ENCODE peak calls at places on chromosome 7, in five cellular contexts. P, T, R, K and Y are unnamed samples.

GRCh38 chr7:16417958-16418357 is 3.4 kb downstream of the CRPPA start:
- DNase-seq in P (no peak), T (no peak), R (no peak), K (no peak), Y (no peak)

GRCh38 chr7:56206420-56206819 is 90.2 kb upstream of the NUPR2 start:
- DNase-seq in P (no peak), T (no peak), R (no peak), K (no peak), Y (no peak)

GRCh38 chr7:144019457-144019856 is 19.3 kb downstream of the OR6B1 start:
- DNase-seq in P (no peak), T (no peak), R (no peak), K (peak; percentile 5), Y (no peak)

GRCh38 chr7:64614812-64615211 is 51.1 kb upstream of the ZNF107 start:
- DNase-seq in P (no peak), T (no peak), R (no peak), K (no peak), Y (no peak)

GRCh38 chr7:159107052-159107892 is 37.4 kb downstream of the VIPR2 start:
- DNase-seq in P (no peak), T (no peak), R (no peak), K (no peak), Y (no peak)

GRCh38 chr7:130409067-130409721 is 28.9 kb downstream of the CPA1 start:
- DNase-seq in P (peak; percentile 31), T (no peak), R (no peak), K (no peak), Y (no peak)

GRCh38 chr7:150428671-150429451 is 21.6 kb upstream of the GIMAP8 start:
- DNase-seq in P (no peak), T (no peak), R (no peak), K (peak; percentile 43), Y (no peak)

GRCh38 chr7:47266131-47266706 is 315.7 kb downstream of the TNS3 start:
- DNase-seq in P (peak; percentile 39), T (peak; percentile 63), R (no peak), K (peak; percentile 76), Y (peak; percentile 44)

GRCh38 chr7:111560773-111561658 is 1.3 kb downstream of the IMMP2L start:
- DNase-seq in P (no peak), T (no peak), R (no peak), K (no peak), Y (no peak)

GRCh38 chr7:191105-192034 is 1.0 kb upstream of the FAM20C start:
- DNase-seq in P (no peak), T (no peak), R (no peak), K (peak; percentile 82), Y (no peak)

GRCh38 chr7:36217211-36217960 is 64.3 kb downstream of the EEPD1 start:
- DNase-seq in P (no peak), T (no peak), R (no peak), K (no peak), Y (no peak)

GRCh38 chr7:102202556-102202955 is 84.1 kb upstream of the SH2B2 start:
- DNase-seq in P (no peak), T (no peak), R (no peak), K (no peak), Y (no peak)

GRCh38 chr7:14389052-14389988 is 399.9 kb upstream of the ETV1 start:
- DNase-seq in P (no peak), T (no peak), R (no peak), K (no peak), Y (no peak)

GRCh38 chr7:100914879-100915442 is 19.3 kb upstream of the ACHE start:
- DNase-seq in P (no peak), T (no peak), R (no peak), K (no peak), Y (no peak)

GRCh38 chr7:127107601-127108007 is 145.1 kb downstream of the GRM8 start:
- DNase-seq in P (peak; percentile 41), T (peak; percentile 36), R (no peak), K (peak; percentile 11), Y (no peak)

GRCh38 chr7:110891197-110891596 is 199.7 kb upstream of the LRRN3 start:
- DNase-seq in P (no peak), T (no peak), R (no peak), K (no peak), Y (no peak)

GRCh38 chr7:25731881-25732240 is 420.1 kb upstream of the NFE2L3 start:
- DNase-seq in P (no peak), T (no peak), R (no peak), K (no peak), Y (no peak)

GRCh38 chr7:3780525-3780924 is 479.5 kb downstream of the SDK1 start:
- DNase-seq in P (no peak), T (no peak), R (no peak), K (no peak), Y (no peak)

GRCh38 chr7:6430271-6430940 is 17.3 kb downstream of the DAGLB start:
- DNase-seq in P (peak; percentile 51), T (no peak), R (no peak), K (peak; percentile 73), Y (no peak)

GRCh38 chr7:51592822-51593221 is 276.2 kb upstream of the COBL start:
- DNase-seq in P (no peak), T (no peak), R (no peak), K (no peak), Y (no peak)

GRCh38 chr7:3073763-3074460 is 30.2 kb upstream of the CARD11 start:
- DNase-seq in P (no peak), T (no peak), R (no peak), K (no peak), Y (no peak)

GRCh38 chr7:71761336-71761735 is 629.4 kb downstream of the GALNT17 start:
- DNase-seq in P (no peak), T (no peak), R (no peak), K (no peak), Y (no peak)

GRCh38 chr7:97555845-97556431 is 175.9 kb upstream of the TAC1 start:
- DNase-seq in P (no peak), T (no peak), R (no peak), K (no peak), Y (no peak)

GRCh38 chr7:96009162-96009561 is 236.8 kb downstream of the DYNC1I1 start:
- DNase-seq in P (no peak), T (no peak), R (no peak), K (no peak), Y (no peak)

GRCh38 chr7:1623810-1624209 is 46.3 kb upstream of the ELFN1 start:
- DNase-seq in P (no peak), T (no peak), R (no peak), K (no peak), Y (no peak)

GRCh38 chr7:56097700-56098099 is 4.9 kb upstream of the PHKG1 start:
- DNase-seq in P (no peak), T (peak; percentile 44), R (no peak), K (no peak), Y (no peak)

GRCh38 chr7:68038621-68039314 is 1042.1 kb downstream of the TYW1 start:
- DNase-seq in P (no peak), T (no peak), R (no peak), K (no peak), Y (no peak)

GRCh38 chr7:112188257-112188656 is 17.9 kb downstream of the DOCK4 start:
- DNase-seq in P (no peak), T (no peak), R (no peak), K (no peak), Y (no peak)

GRCh38 chr7:151901313-151901669 is 24.4 kb upstream of the PRKAG2 start:
- DNase-seq in P (no peak), T (no peak), R (no peak), K (no peak), Y (no peak)

GRCh38 chr7:98110249-98111022 is 3.8 kb downstream of the LMTK2 start:
- DNase-seq in P (no peak), T (peak; percentile 71), R (no peak), K (no peak), Y (no peak)

GRCh38 chr7:136272934-136273333 is 295.8 kb upstream of the MTPN start:
- DNase-seq in P (no peak), T (no peak), R (no peak), K (no peak), Y (no peak)

GRCh38 chr7:726084-726853 is at the start of gene DNAAF5:
- DNase-seq in P (peak; percentile 81), T (peak; percentile 86), R (peak; percentile 75), K (peak; percentile 97), Y (peak; percentile 90)

GRCh38 chr7:75033826-75034225 is 39.8 kb downstream of the RCC1L start:
- DNase-seq in P (no peak), T (no peak), R (no peak), K (no peak), Y (no peak)

GRCh38 chr7:39035156-39035555 is 57.4 kb downstream of the POU6F2 start:
- DNase-seq in P (no peak), T (no peak), R (no peak), K (no peak), Y (no peak)

GRCh38 chr7:133355325-133355708 is 102.4 kb downstream of the EXOC4 start:
- DNase-seq in P (no peak), T (no peak), R (no peak), K (no peak), Y (no peak)

GRCh38 chr7:3710531-3710930 is 409.5 kb downstream of the SDK1 start:
- DNase-seq in P (no peak), T (peak; percentile 53), R (no peak), K (no peak), Y (no peak)

GRCh38 chr7:140551334-140552239 is 72.3 kb upstream of the MKRN1 start:
- DNase-seq in P (no peak), T (no peak), R (no peak), K (no peak), Y (no peak)

GRCh38 chr7:132738254-132738653 is 162.0 kb upstream of the PLXNA4 start:
- DNase-seq in P (no peak), T (no peak), R (no peak), K (no peak), Y (no peak)